ENCODE peak calls at places on chromosomes 13 and 19, in eight cellular contexts. O, P, F, Z, L, H, X and T are unnamed samples.

GRCh38 chr19:40305403-40305802 is 20.3 kb upstream of the AKT2 start:
- DNase-seq in O (peak; percentile 74), P (peak; percentile 67), F (peak; percentile 69), Z (peak; percentile 83), L (peak; percentile 49), H (peak; percentile 83), X (peak; percentile 81), T (peak; percentile 63)

GRCh38 chr19:45569619-45570421 is 14.8 kb downstream of the OPA3 start:
- DNase-seq in O (no peak), P (no peak), F (peak; percentile 29), Z (no peak), L (no peak), H (peak; percentile 88), X (peak; percentile 71), T (peak; percentile 27)

GRCh38 chr19:48481846-48482639 is 12.9 kb downstream of the CYTH2 start:
- DNase-seq in O (no peak), P (no peak), F (no peak), Z (no peak), L (no peak), H (no peak), X (no peak), T (no peak)

GRCh38 chr13:73210218-73210883 is 151.5 kb downstream of the KLF5 start:
- DNase-seq in O (no peak), P (no peak), F (no peak), Z (no peak), L (no peak), H (no peak), X (no peak), T (no peak)

GRCh38 chr13:97117388-97117910 is 104.7 kb upstream of the MBNL2 start:
- DNase-seq in O (no peak), P (no peak), F (peak; percentile 33), Z (no peak), L (no peak), H (no peak), X (no peak), T (no peak)

GRCh38 chr19:51887522-51888498 is at the start of gene ZNF577:
- DNase-seq in O (peak; percentile 87), P (peak; percentile 84), F (no peak), Z (peak; percentile 69), L (peak; percentile 64), H (peak; percentile 94), X (peak; percentile 97), T (peak; percentile 79)

GRCh38 chr13:47480121-47480520 is 521.0 kb downstream of the SUCLA2 start:
- DNase-seq in O (no peak), P (no peak), F (no peak), Z (no peak), L (peak; percentile 60), H (no peak), X (no peak), T (no peak)

GRCh38 chr13:74406439-74406838 is 272.2 kb upstream of the KLF12 start:
- DNase-seq in O (no peak), P (no peak), F (no peak), Z (no peak), L (no peak), H (no peak), X (no peak), T (no peak)

GRCh38 chr13:52787212-52787611 is 47.6 kb upstream of the CNMD start:
- DNase-seq in O (no peak), P (no peak), F (no peak), Z (no peak), L (no peak), H (no peak), X (no peak), T (no peak)